ENCODE peak calls at places on chromosome 16, in four cellular contexts. M is fibroblast of pulmonary artery, L is NB4, C is fibroblast of the aortic adventitia. V is an unnamed sample.

GRCh38 chr16:19114359-19115147 is 789 bp downstream of the ITPRIPL2 start:
- DNase-seq in M (peak), L (no peak), C (peak), V (peak)

GRCh38 chr16:77674888-77675287 is 47.4 kb upstream of the NUDT7 start:
- DNase-seq in M (peak), L (no peak), C (peak), V (peak)

GRCh38 chr16:72819345-72819744 is 228.6 kb downstream of the ZFHX3 start:
- DNase-seq in M (peak), L (no peak), C (peak), V (peak)

GRCh38 chr16:49129935-49130334 is 151.7 kb downstream of the CBLN1 start:
- DNase-seq in M (no peak), L (no peak), C (no peak), V (no peak)

GRCh38 chr16:23282508-23282907 is 19.6 kb upstream of the SCNN1B start:
- DNase-seq in M (no peak), L (no peak), C (no peak), V (no peak)

GRCh38 chr16:88691129-88691813 is 5.0 kb upstream of the SNAI3 start:
- DNase-seq in M (no peak), L (no peak), C (no peak), V (no peak)

GRCh38 chr16:4966736-4967453 is 8.8 kb downstream of the SEC14L5 start:
- DNase-seq in M (no peak), L (no peak), C (no peak), V (no peak)

GRCh38 chr16:11639925-11640899 is 28.0 kb upstream of the SNN start:
- DNase-seq in M (peak), L (peak), C (peak), V (peak)

GRCh38 chr16:78353610-78354009 is 254.2 kb downstream of the WWOX start:
- DNase-seq in M (no peak), L (no peak), C (no peak), V (no peak)

GRCh38 chr16:23691483-23692189 is 12.9 kb downstream of the PLK1 start:
- DNase-seq in M (peak), L (peak), C (peak), V (peak)

GRCh38 chr16:90018297-90019200 is 707 bp downstream of the DBNDD1 start:
- DNase-seq in M (no peak), L (no peak), C (no peak), V (no peak)

GRCh38 chr16:57178296-57178695 is 7.5 kb downstream of the PSME3IP1 start:
- DNase-seq in M (no peak), L (no peak), C (no peak), V (no peak)

GRCh38 chr16:23104032-23104955 is 45.0 kb downstream of the USP31 start:
- DNase-seq in M (no peak), L (no peak), C (no peak), V (no peak)

GRCh38 chr16:86994651-86995171 is 322.5 kb downstream of the C16orf95 start:
- DNase-seq in M (peak), L (peak), C (peak), V (peak)

GRCh38 chr16:85243312-85243711 is 131.0 kb upstream of the CIBAR2 start:
- DNase-seq in M (no peak), L (no peak), C (no peak), V (no peak)

GRCh38 chr16:4511441-4512082 is 27.0 kb downstream of the CDIP1 start:
- DNase-seq in M (peak), L (peak), C (peak), V (peak)

DNA sequence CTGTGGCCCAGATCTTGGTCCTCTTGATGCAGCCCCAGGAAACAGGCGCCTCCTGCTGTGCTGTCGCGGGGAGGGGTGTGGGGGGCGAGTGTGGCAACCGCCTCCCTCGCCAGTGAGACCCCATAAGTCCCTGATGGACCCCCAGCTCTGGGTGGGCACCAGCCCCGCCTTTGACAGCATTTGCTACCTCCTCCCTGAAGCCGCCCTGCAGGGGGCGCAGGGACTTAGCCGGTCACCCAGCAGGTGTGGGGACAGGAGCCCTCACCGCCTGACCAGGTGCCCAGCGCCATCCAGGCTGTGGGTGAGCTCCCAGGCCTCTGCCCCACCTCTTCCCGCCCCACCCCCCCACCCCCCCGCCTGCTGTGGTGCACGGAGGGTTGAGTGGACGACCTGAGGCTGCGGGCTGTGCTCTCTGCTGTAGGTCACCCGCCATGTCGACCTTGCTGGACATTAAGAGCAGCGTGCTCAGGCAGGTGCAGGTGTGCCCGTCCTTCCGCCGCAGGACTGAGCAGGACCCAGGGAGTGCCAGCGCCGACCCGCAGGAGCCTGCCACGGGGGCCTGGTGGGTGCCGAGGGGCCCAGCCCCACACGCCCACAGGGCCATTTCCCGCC is 4.8 kb downstream of the BAIAP3 start:
- DNase-seq in M (no peak), L (peak), C (no peak), V (no peak)
- TF ChIP-seq CTCF in M (peak), L (peak), C (peak), V (peak)

GRCh38 chr16:53089434-53090270 is 34.9 kb downstream of the CHD9 start:
- DNase-seq in M (peak), L (no peak), C (peak), V (no peak)

GRCh38 chr16:53093162-53093744 is 38.5 kb downstream of the CHD9 start:
- DNase-seq in M (no peak), L (no peak), C (no peak), V (no peak)

GRCh38 chr16:53090591-53091507 is 36.1 kb downstream of the CHD9 start:
- DNase-seq in M (peak), L (peak), C (peak), V (peak)

GRCh38 chr16:53091508-53092211 is 36.9 kb downstream of the CHD9 start:
- DNase-seq in M (peak), L (peak), C (peak), V (peak)

DNA sequence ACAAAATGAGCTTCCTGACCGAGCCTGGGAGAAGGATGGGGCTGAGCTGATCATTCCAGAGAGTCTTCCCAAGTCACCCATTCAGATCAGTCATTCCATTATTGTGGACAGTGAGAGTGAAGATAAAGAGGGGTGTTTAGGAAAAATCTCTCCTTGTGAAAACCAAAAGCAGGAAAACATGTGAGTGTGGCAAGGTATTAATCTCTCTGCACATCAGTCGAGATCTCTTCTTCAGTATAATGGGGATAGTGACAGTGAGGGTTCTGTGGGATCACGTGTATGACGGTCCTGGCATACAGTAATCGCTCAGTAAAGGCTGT is 35.4 kb downstream of the CHD9 start:
- DNase-seq in M (no peak), L (no peak), C (no peak), V (no peak)
- H3K4me3 ChIP-seq in M (peak), L (no peak), C (no peak), V (no peak)

DNA sequence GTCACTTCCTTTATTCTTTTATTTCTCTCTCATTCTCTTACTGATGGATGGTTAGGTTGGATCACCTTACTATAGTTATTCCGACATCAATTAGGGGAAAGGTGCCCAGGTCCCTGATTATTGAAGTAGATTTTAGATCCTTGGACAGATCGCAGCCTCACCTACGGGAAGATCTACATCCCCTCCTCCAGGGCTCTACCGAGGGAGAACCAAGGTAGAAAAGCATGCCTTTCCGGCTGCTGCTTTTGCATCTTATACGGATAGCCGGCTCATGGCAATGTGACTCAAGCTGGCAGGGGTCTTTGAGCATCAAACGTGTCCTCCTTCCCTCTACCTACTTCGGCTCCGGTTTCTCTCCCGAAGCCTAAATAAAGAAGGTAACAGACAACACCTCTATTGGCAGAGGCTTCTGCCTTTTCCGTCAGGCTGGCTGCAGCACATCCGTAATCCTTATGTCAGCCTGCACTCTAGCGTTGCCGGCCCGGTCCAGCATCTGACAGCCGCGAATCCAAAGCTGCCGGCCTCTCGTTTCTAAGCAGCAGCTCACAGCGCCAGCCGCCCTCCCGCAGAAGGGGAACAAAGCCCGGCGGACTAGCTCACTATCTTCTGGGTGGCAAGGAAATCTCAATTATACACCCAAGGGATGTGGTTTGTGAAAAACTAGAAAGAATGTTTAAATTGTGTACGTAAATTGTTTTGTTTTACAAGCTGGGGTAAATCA is 46.9 kb downstream of the IRX6 start:
- DNase-seq in M (peak), L (peak), C (peak), V (peak)
- TF ChIP-seq CTCF in M (peak), L (peak), C (peak), V (peak)

GRCh38 chr16:30092373-30093010 is 768 bp upstream of the TBX6 start:
- DNase-seq in M (peak), L (peak), C (peak), V (peak)

GRCh38 chr16:30088832-30089624 is 2.7 kb downstream of the TBX6 start:
- DNase-seq in M (no peak), L (no peak), C (no peak), V (no peak)

GRCh38 chr16:30091474-30092372 is at the start of gene TBX6:
- DNase-seq in M (peak), L (peak), C (peak), V (peak)

GRCh38 chr16:30088237-30088831 is 3.4 kb downstream of the TBX6 start:
- DNase-seq in M (no peak), L (no peak), C (no peak), V (no peak)

DNA sequence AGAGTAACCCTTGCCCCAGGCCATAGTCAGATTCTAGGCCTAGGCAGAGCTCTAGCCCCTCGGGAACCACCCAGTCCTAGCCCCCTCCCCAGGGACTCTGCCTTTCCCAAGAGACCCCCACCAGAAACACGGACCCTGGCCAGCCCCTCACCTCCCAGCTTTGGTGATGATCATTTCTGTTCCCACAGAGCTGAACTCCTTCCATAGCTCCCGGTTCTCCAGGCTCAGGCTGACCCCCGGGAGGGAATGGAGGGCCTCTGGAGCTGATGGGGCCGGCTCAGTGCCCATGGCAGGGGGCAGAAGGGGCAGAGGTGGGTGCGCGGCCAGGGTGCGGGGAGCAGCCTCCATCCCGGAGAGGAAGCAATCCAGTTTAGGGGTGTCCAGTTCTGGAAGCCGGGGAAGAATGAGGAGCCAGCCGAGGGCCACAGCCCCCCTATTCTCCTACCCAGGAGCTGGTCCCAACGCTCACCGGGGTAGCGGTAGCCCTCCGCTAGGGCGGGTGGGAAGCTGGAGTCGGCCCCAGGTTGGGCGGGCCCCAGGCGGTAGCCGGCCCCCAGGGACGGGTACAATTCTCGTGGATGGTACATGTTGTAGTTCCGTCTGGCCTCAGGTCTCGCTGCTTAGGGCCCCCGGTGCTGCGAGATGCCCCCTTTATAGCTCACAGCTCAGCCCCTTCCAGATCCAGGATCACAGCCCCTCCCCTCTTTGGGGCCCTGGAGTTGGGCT is 954 bp downstream of the TBX6 start:
- DNase-seq in M (no peak), L (no peak), C (no peak), V (no peak)
- H3K4me3 ChIP-seq in M (no peak), L (no peak), C (no peak), V (no peak)

GRCh38 chr16:81595676-81596292 is 151.2 kb downstream of the CMIP start:
- DNase-seq in M (peak), L (no peak), C (no peak), V (peak)

GRCh38 chr16:81599034-81599744 is 154.6 kb downstream of the CMIP start:
- DNase-seq in M (no peak), L (no peak), C (no peak), V (no peak)

GRCh38 chr16:81600275-81600674 is 155.7 kb downstream of the CMIP start:
- DNase-seq in M (peak), L (no peak), C (peak), V (peak)

GRCh38 chr16:81597079-81597658 is 152.6 kb downstream of the CMIP start:
- DNase-seq in M (no peak), L (no peak), C (no peak), V (no peak)

GRCh38 chr16:81598083-81598482 is 153.5 kb downstream of the CMIP start:
- DNase-seq in M (no peak), L (no peak), C (no peak), V (no peak)
- TF ChIP-seq CTCF in M (no peak), L (peak), C (no peak), V (no peak)

GRCh38 chr16:6958184-6958583 is 374.5 kb upstream of the RBFOX1 start:
- DNase-seq in M (no peak), L (no peak), C (no peak), V (no peak)
- H3K4me3 ChIP-seq in M (no peak), L (no peak), C (no peak), V (no peak)

GRCh38 chr16:46690281-46691178 is 1.1 kb downstream of the ORC6 start:
- DNase-seq in M (peak), L (peak), C (peak), V (peak)
- TF ChIP-seq CTCF in M (no peak), L (no peak), C (no peak), V (no peak)

DNA sequence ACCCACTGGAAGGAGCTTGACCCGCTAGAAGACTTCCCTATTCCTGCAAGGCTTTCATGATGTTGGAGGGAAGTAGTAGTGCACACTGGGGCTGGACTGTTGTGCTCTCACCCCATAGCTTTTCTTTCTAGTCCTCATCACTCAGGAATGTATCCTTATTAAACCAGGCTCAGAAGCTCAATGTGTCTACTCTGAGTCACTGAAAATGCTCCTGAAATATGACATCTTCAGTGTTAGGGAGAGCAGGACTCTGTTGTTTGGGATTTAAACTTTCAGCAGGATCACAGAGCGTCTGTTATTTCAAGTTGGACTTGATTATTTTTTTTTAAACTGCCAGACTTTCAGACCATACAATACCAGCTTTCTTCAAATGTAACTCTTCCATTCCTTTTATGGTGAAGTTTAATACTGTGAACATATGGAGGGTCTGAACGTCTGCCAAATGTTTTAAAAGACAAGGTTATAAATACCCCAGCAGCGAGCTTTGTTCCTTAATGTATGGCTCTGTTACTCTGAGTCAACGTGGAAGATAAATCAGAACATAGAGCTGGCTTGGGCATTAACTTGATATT is 257.5 kb downstream of the CDH11 start:
- DNase-seq in M (peak), L (no peak), C (peak), V (peak)
- H3K4me3 ChIP-seq in M (no peak), L (no peak), C (no peak), V (no peak)

DNA sequence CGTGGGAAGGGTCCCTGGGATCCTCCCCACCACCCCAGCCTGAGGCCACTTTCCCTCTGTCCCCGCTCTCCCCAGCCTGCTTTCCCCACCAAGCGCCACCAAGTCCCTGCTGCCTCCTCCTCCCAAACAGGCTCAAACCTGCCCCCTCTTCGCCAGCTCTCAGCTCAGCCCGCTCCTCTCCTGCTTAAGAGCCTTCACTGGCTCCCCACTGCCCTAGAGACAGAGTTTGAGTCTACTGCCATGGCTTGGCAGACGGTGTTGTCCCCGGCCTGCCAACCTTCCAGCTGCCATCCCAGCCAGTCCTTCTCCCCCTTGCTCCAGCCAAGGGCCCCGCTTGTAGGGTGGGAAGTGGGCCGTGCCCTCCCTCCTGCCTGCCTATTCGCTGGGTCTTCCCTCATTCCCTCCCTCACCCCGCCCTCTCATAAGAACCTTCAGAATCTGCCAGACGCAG is 11.1 kb downstream of the IL4R start:
- DNase-seq in M (no peak), L (no peak), C (no peak), V (no peak)
- TF ChIP-seq CTCF in M (no peak), L (no peak), C (no peak), V (no peak)

GRCh38 chr16:31476305-31477219 is 4.6 kb downstream of the TGFB1I1 start:
- DNase-seq in M (no peak), L (peak), C (no peak), V (no peak)
- H3K4me3 ChIP-seq in M (no peak), L (peak), C (no peak), V (no peak)